ENCODE peak calls at places on chromosomes 7 and 10, in seven cellular contexts. One of them, this sample, is unnamed.

GRCh38 chr7:73773700-73774517 is 3.8 kb upstream of the CLDN3 start:
- DNase-seq in Calu3: no peak
- DNase-seq in neuronal stem cell: no peak
- DNase-seq in GM10248: no peak
- DNase-seq in lower lobe of right lung: no peak
- DNase-seq in AG08396: no peak
- DNase-seq in NCI-H2081: no peak
- DNase-seq in this sample: peak

GRCh38 chr10:75924309-75924920 is 493.0 kb downstream of the LRMDA start:
- DNase-seq in AG08396: no peak
- DNase-seq in neuronal stem cell: no peak
- DNase-seq in GM10248: no peak
- DNase-seq in NCI-H2081: no peak
- DNase-seq in lower lobe of right lung: no peak
- DNase-seq in Calu3: no peak
- DNase-seq in this sample: no peak

GRCh38 chr10:1241973-1242935 is 186.1 kb downstream of the WDR37 start:
- DNase-seq in Calu3: no peak
- DNase-seq in AG08396: no peak
- DNase-seq in NCI-H2081: no peak
- DNase-seq in lower lobe of right lung: no peak
- DNase-seq in GM10248: no peak
- DNase-seq in neuronal stem cell: no peak
- DNase-seq in this sample: no peak

GRCh38 chr7:87218941-87219544 is 489 bp downstream of the TMEM243 start:
- DNase-seq in NCI-H2081: no peak
- DNase-seq in Calu3: peak
- DNase-seq in lower lobe of right lung: peak
- DNase-seq in AG08396: peak
- DNase-seq in GM10248: peak
- DNase-seq in neuronal stem cell: peak
- DNase-seq in this sample: no peak

GRCh38 chr10:22648547-22648961 is 65.8 kb downstream of the PIP4K2A start:
- DNase-seq in AG08396: no peak
- DNase-seq in neuronal stem cell: no peak
- DNase-seq in NCI-H2081: no peak
- DNase-seq in GM10248: no peak
- DNase-seq in Calu3: no peak
- DNase-seq in lower lobe of right lung: no peak
- DNase-seq in this sample: no peak

GRCh38 chr7:12638851-12639467 is 48.5 kb upstream of the ARL4A start:
- DNase-seq in lower lobe of right lung: no peak
- DNase-seq in NCI-H2081: peak
- DNase-seq in neuronal stem cell: no peak
- DNase-seq in GM10248: peak
- DNase-seq in Calu3: no peak
- DNase-seq in AG08396: no peak
- DNase-seq in this sample: no peak

GRCh38 chr10:22437620-22438588 is 92.6 kb downstream of the SPAG6 start:
- DNase-seq in GM10248: peak
- DNase-seq in lower lobe of right lung: no peak
- DNase-seq in neuronal stem cell: no peak
- DNase-seq in NCI-H2081: no peak
- DNase-seq in AG08396: peak
- DNase-seq in Calu3: no peak
- DNase-seq in this sample: no peak

GRCh38 chr7:36303202-36304098 is 86.2 kb upstream of the ANLN start:
- DNase-seq in lower lobe of right lung: peak
- DNase-seq in NCI-H2081: peak
- DNase-seq in neuronal stem cell: no peak
- DNase-seq in Calu3: peak
- DNase-seq in AG08396: peak
- DNase-seq in GM10248: no peak
- DNase-seq in this sample: no peak

GRCh38 chr10:110496553-110497437 is 912 bp upstream of the DUSP5 start:
- DNase-seq in neuronal stem cell: no peak
- DNase-seq in Calu3: peak
- DNase-seq in AG08396: no peak
- DNase-seq in lower lobe of right lung: no peak
- DNase-seq in GM10248: no peak
- DNase-seq in NCI-H2081: no peak
- DNase-seq in this sample: no peak

GRCh38 chr7:47465191-47465590 is 116.7 kb downstream of the TNS3 start:
- DNase-seq in GM10248: no peak
- DNase-seq in Calu3: no peak
- DNase-seq in AG08396: no peak
- DNase-seq in NCI-H2081: no peak
- DNase-seq in neuronal stem cell: no peak
- DNase-seq in lower lobe of right lung: no peak
- DNase-seq in this sample: no peak

GRCh38 chr7:73817121-73817520 is 13.7 kb upstream of the CLDN4 start:
- DNase-seq in GM10248: no peak
- DNase-seq in AG08396: no peak
- DNase-seq in neuronal stem cell: no peak
- DNase-seq in NCI-H2081: no peak
- DNase-seq in lower lobe of right lung: peak
- DNase-seq in Calu3: no peak
- DNase-seq in this sample: no peak

GRCh38 chr7:42833411-42833810 is 78.5 kb downstream of the C7orf25 start:
- DNase-seq in NCI-H2081: no peak
- DNase-seq in GM10248: no peak
- DNase-seq in neuronal stem cell: no peak
- DNase-seq in Calu3: no peak
- DNase-seq in lower lobe of right lung: no peak
- DNase-seq in AG08396: no peak
- DNase-seq in this sample: no peak